ENCODE peak calls at places on chromosomes 6 and 20, in four cellular contexts. X, W, B and P are unnamed samples.

GRCh38 chr6:75285156-75285639 is 606 bp upstream of the TMEM30A start:
- DNase-seq in X (no peak), W (no peak), B (no peak), P (no peak)

GRCh38 chr6:130713144-130713543 is 114.1 kb upstream of the SMLR1 start:
- DNase-seq in X (no peak), W (no peak), B (no peak), P (no peak)

GRCh38 chr6:158799051-158799792 is 19.9 kb downstream of the EZR start:
- DNase-seq in X (no peak), W (no peak), B (peak), P (no peak)

GRCh38 chr20:1636621-1637020 is 16.8 kb upstream of the SIRPB1 start:
- DNase-seq in X (no peak), W (no peak), B (peak), P (no peak)

GRCh38 chr6:21180155-21180554 is 413.4 kb upstream of the SOX4 start:
- DNase-seq in X (no peak), W (no peak), B (no peak), P (no peak)

GRCh38 chr20:48147326-48147725 is 362.0 kb upstream of the SULF2 start:
- DNase-seq in X (no peak), W (no peak), B (no peak), P (no peak)

GRCh38 chr20:62832212-62832922 is 15.5 kb downstream of the COL9A3 start:
- DNase-seq in X (peak), W (peak), B (no peak), P (no peak)

GRCh38 chr6:25286891-25287290 is 7.7 kb downstream of the CARMIL1 start:
- DNase-seq in X (no peak), W (no peak), B (no peak), P (no peak)

GRCh38 chr6:6581014-6581413 is 7.5 kb upstream of the LY86 start:
- DNase-seq in X (no peak), W (no peak), B (no peak), P (no peak)

GRCh38 chr6:109865968-109866367 is 112.1 kb upstream of the GPR6 start:
- DNase-seq in X (no peak), W (no peak), B (no peak), P (no peak)

GRCh38 chr6:135182120-135182992 is 1.2 kb downstream of the MYB start:
- DNase-seq in X (peak), W (no peak), B (no peak), P (no peak)

GRCh38 chr6:127818149-127818548 is 82.7 kb downstream of the THEMIS start:
- DNase-seq in X (no peak), W (no peak), B (no peak), P (no peak)

GRCh38 chr20:11716239-11716944 is 201.3 kb upstream of the BTBD3 start:
- DNase-seq in X (no peak), W (peak), B (peak), P (no peak)

GRCh38 chr6:30881987-30882763 is 2.1 kb upstream of the DDR1 start:
- DNase-seq in X (no peak), W (no peak), B (no peak), P (no peak)

GRCh38 chr20:7155282-7155681 is 387.8 kb downstream of the BMP2 start:
- DNase-seq in X (no peak), W (no peak), B (no peak), P (no peak)

GRCh38 chr6:168908887-168909286 is 344.8 kb downstream of the THBS2 start:
- DNase-seq in X (no peak), W (no peak), B (no peak), P (no peak)

GRCh38 chr6:163971841-163972838 is 557.6 kb downstream of the QKI start:
- DNase-seq in X (no peak), W (no peak), B (peak), P (no peak)

GRCh38 chr20:50676888-50677287 is 14.5 kb downstream of the RIPOR3 start:
- DNase-seq in X (no peak), W (no peak), B (no peak), P (no peak)

GRCh38 chr6:45187841-45188240 is 140.3 kb upstream of the RUNX2 start:
- DNase-seq in X (no peak), W (no peak), B (peak), P (no peak)

GRCh38 chr20:10280016-10280908 is 61.6 kb downstream of the SNAP25 start:
- DNase-seq in X (no peak), W (no peak), B (no peak), P (no peak)

GRCh38 chr6:159754959-159755914 is 6.6 kb upstream of the ACAT2 start:
- DNase-seq in X (no peak), W (no peak), B (no peak), P (no peak)

GRCh38 chr6:15573376-15573775 is 89.5 kb downstream of the DTNBP1 start:
- DNase-seq in X (no peak), W (no peak), B (no peak), P (no peak)

GRCh38 chr6:129590408-129591022 is 119.5 kb downstream of the ARHGAP18 start:
- DNase-seq in X (no peak), W (no peak), B (no peak), P (no peak)

GRCh38 chr20:1900321-1900791 is 5.1 kb downstream of the SIRPA start:
- DNase-seq in X (peak), W (peak), B (peak), P (peak)

GRCh38 chr20:50395258-50395729 is 114.9 kb upstream of the PTPN1 start:
- DNase-seq in X (no peak), W (no peak), B (no peak), P (no peak)

GRCh38 chr6:149059557-149059956 is 258.0 kb upstream of the TAB2 start:
- DNase-seq in X (no peak), W (no peak), B (no peak), P (no peak)

GRCh38 chr20:15799871-15800270 is 773.4 kb downstream of the KIF16B start:
- DNase-seq in X (no peak), W (no peak), B (no peak), P (no peak)

GRCh38 chr6:35191899-35192298 is 21.9 kb upstream of the SCUBE3 start:
- DNase-seq in X (no peak), W (no peak), B (no peak), P (no peak)

GRCh38 chr6:44100088-44100550 is 27.1 kb downstream of the MRPL14 start:
- DNase-seq in X (peak), W (no peak), B (peak), P (no peak)

GRCh38 chr6:116371384-116372209 is 850 bp downstream of the DSE start:
- DNase-seq in X (no peak), W (peak), B (no peak), P (no peak)

GRCh38 chr20:40046703-40047102 is 642.3 kb downstream of the MAFB start:
- DNase-seq in X (no peak), W (no peak), B (no peak), P (no peak)

GRCh38 chr6:146700078-146700686 is 101.4 kb downstream of the ADGB start:
- DNase-seq in X (peak), W (peak), B (peak), P (peak)

GRCh38 chr6:136921936-136922679 is at the start of gene SLC35D3:
- DNase-seq in X (no peak), W (no peak), B (no peak), P (no peak)

GRCh38 chr6:161373905-161374451 is 100.1 kb upstream of the AGPAT4 start:
- DNase-seq in X (peak), W (no peak), B (peak), P (peak)

GRCh38 chr6:111441678-111442243 is 41.3 kb downstream of the REV3L start:
- DNase-seq in X (no peak), W (no peak), B (no peak), P (no peak)

GRCh38 chr6:63816979-63817436 is 181.4 kb downstream of the PHF3 start:
- DNase-seq in X (no peak), W (no peak), B (peak), P (no peak)

GRCh38 chr20:35467339-35468224 is 12.2 kb downstream of the CEP250 start:
- DNase-seq in X (no peak), W (peak), B (peak), P (no peak)

GRCh38 chr6:131400054-131400781 is 172.8 kb upstream of the ARG1 start:
- DNase-seq in X (peak), W (peak), B (peak), P (no peak)

GRCh38 chr6:3068329-3069223 is at the start of gene RIPK1:
- DNase-seq in X (peak), W (peak), B (peak), P (no peak)
- TF ChIP-seq REST in X (peak), W (no peak), B (no peak), P (peak)

GRCh38 chr20:3673551-3674070 is 8.2 kb downstream of the ADAM33 start:
- DNase-seq in X (peak), W (no peak), B (no peak), P (no peak)

GRCh38 chr20:3677733-3678132 is 4.1 kb downstream of the ADAM33 start:
- DNase-seq in X (no peak), W (no peak), B (no peak), P (no peak)

GRCh38 chr20:3672864-3673550 is 8.8 kb downstream of the ADAM33 start:
- DNase-seq in X (no peak), W (no peak), B (no peak), P (no peak)

GRCh38 chr20:3674447-3674846 is 7.4 kb downstream of the ADAM33 start:
- DNase-seq in X (no peak), W (no peak), B (no peak), P (no peak)

GRCh38 chr20:3674995-3675900 is 6.6 kb downstream of the ADAM33 start:
- DNase-seq in X (no peak), W (no peak), B (no peak), P (no peak)
- H3K27ac ChIP-seq in X (no peak), W (no peak), B (no peak), P (no peak)

DNA sequence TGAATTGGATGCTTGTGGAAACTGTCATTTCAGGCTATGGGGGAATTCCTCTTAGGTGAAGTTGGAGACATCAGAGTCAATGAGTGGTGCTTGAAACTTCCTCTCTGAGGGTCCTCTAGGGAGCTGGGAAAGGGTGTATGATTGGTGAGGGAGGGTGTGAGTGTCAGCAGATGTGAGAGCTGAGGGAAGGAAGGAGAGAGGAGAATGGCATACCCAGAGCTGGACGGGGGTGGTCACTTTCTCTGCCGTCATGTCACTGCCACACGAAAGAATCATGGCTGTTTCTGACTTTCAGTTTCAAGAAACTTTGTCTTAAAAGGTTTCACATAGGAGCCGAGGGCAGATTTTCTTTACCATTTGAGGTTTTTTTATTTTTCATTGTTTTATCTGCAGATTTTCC is 50.3 kb downstream of the DEK start:
- DNase-seq in X (no peak), W (no peak), B (no peak), P (no peak)
- TF ChIP-seq TCF7L2 in X (no peak), W (no peak), B (no peak), P (no peak)

GRCh38 chr20:61628901-61629300 is 376.8 kb downstream of the CDH4 start:
- DNase-seq in X (no peak), W (no peak), B (no peak), P (no peak)
- TF ChIP-seq REST in X (no peak), W (no peak), B (no peak), P (no peak)

GRCh38 chr6:166556871-166557322 is 29.6 kb downstream of the RAMACL start:
- DNase-seq in X (no peak), W (peak), B (no peak), P (peak)
- H3K27ac ChIP-seq in X (no peak), W (peak), B (no peak), P (no peak)

DNA sequence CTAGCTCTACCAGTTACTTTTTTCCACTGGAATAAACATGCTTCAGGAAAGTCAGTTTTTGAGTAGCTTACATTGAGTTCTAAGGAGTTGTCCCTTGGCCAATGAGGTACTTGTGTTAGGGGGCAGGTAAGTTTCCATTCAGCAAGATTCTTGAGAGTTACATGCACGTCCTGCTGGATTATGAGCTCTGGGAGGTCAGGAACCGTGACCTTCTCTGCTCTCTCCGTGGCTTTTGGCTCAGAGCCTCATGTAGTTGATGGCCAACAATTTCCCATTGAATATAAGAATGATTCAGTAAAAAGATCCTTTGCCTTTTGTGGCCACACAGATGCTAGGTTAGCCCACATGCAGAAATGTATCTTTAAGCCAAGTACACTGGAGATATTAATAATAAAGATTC is 181.8 kb upstream of the RALGAPA2 start:
- DNase-seq in X (no peak), W (no peak), B (no peak), P (no peak)
- TF ChIP-seq TCF7L2 in X (no peak), W (no peak), B (no peak), P (no peak)

DNA sequence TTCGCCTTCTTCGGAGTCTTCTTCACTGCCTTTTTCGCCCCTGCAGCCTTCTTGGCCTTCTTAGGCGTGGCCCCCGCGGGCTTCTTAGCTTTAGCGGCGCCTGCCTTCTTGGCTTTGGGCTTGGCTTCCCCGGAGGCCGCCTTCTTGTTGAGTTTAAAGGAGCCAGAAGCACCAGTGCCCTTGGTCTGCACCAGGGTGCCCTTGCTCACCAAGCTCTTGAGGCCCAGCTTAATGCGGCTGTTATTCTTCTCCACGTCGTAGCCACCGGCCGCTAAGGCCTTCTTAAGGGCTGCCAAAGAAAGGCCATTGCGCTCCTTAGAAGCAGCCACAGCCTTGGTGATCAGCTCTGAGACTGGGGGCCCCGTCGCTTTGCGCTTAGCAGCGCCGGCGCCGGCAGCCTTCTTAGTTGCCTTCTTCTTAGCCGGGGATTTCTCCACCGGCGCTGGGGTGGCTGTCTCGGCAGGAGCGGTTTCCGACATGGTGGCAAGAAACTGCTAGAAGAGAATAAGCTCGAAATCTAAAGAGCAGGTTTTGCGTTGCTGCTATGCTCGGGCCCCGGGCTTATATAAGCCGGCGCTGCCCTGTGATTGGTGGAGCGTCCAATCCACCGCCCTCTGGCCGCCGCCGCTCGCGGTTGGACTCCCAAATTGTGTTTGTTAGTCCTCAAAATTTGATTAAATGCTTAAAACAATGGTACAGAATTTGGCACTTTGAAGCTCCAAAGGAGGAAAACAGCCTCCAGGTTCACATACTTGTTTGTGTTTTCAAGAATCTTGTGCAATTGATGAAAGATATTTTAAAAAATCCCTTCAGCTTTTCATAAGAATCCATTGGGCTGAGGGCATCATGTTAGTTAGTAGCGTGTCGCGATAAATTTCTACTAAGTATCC is 44.9 kb downstream of the OR2B2 start:
- DNase-seq in X (peak), W (no peak), B (peak), P (peak)
- TF ChIP-seq REST in X (no peak), W (no peak), B (no peak), P (no peak)